ENCODE peak calls at places on chromosomes 6 and 20, in nine cellular contexts. L is kidney epithelial cell; M is mucosa of descending colon; P is heart right ventricle; Y is CD8-positive, alpha-beta memory T cell; X is fibroblast of lung; O is cardiac muscle cell; H is bronchial epithelial cell; T is small intestine. K is an unnamed sample.
A peak's percentile ranks its signal among the peaks of the same experiment; 100 is the strongest.

GRCh38 chr6:74458536-74458935 is 747.3 kb downstream of the COL12A1 start:
- DNase-seq in P (no peak), M (no peak), L (no peak), O (no peak), X (peak; percentile 25), H (no peak), T (peak; percentile 1), Y (no peak), K (no peak)

GRCh38 chr20:23508449-23508848 is 17.5 kb downstream of the CST8 start:
- DNase-seq in L (no peak), P (no peak), H (no peak), M (no peak), T (no peak), X (no peak), O (no peak), Y (no peak), K (no peak)

GRCh38 chr6:131555992-131556391 is 17.0 kb upstream of the ARG1 start:
- DNase-seq in M (no peak), L (no peak), H (no peak), O (no peak), Y (no peak), P (no peak), T (no peak), X (no peak), K (no peak)

GRCh38 chr6:166411721-166412151 is 29.0 kb upstream of the MPC1 start:
- DNase-seq in Y (peak; percentile 67), X (no peak), L (no peak), M (no peak), P (no peak), T (peak; percentile 39), O (no peak), H (no peak), K (no peak)

GRCh38 chr6:38495511-38495910 is 144.2 kb downstream of the BTBD9 start:
- DNase-seq in L (no peak), M (no peak), Y (no peak), H (no peak), P (no peak), X (no peak), O (no peak), T (no peak), K (no peak)

GRCh38 chr20:46031701-46032254 is 2.8 kb downstream of the SLC12A5 start:
- DNase-seq in P (no peak), X (no peak), H (no peak), Y (no peak), M (no peak), T (no peak), O (peak; percentile 41), L (no peak), K (peak; percentile 61)

GRCh38 chr6:85002847-85003246 is 238.4 kb upstream of the TBX18 start:
- DNase-seq in T (no peak), P (no peak), H (no peak), O (no peak), M (no peak), Y (no peak), X (no peak), L (no peak), K (no peak)

GRCh38 chr6:38579010-38579628 is 60.6 kb downstream of the BTBD9 start:
- DNase-seq in L (no peak), Y (no peak), M (no peak), O (no peak), X (no peak), T (no peak), H (no peak), P (no peak), K (peak; percentile 8)

GRCh38 chr6:83908813-83909212 is 49.3 kb downstream of the CYB5R4 start:
- DNase-seq in Y (no peak), P (no peak), L (no peak), M (no peak), X (peak; percentile 80), O (no peak), T (no peak), H (peak; percentile 49), K (no peak)

GRCh38 chr20:3406481-3407425 is 716 bp downstream of the DNAAF9 start:
- DNase-seq in O (peak; percentile 34), M (no peak), H (peak; percentile 30), T (peak; percentile 36), L (no peak), P (peak; percentile 59), Y (peak; percentile 47), X (peak; percentile 25), K (peak; percentile 82)

DNA sequence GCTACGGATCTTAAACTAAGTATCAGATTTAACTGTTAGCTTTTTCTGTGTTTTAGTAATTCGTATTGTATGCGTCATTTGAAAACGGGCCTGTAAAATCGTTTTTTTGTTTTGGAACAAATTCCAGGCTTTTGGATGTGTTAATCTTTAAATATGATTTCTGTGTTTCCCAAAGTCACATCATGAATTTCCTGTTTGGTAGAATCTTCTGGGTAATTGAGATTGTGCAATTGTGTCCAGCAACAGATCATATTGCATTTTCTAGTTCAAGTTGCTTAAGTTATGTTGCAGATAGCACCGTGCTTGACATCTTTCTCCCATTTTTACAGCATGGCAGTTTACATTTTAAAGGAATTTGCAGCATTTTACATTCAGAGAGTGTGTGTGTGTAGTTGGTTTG is 1.9 kb downstream of the MAPK14 start:
- DNase-seq in L (no peak), Y (no peak), X (peak; percentile 59), M (no peak), P (no peak), H (peak; percentile 79), T (peak; percentile 36), O (no peak), K (peak; percentile 83)
- H3K4me3 ChIP-seq in L (peak overlapping the region; percentile 89), Y (peak overlapping the region; percentile 92), X (peak overlapping the region; percentile 79), M (no peak overlapping the region), P (peak overlapping the region; percentile 82), H (peak overlapping the region; percentile 98), T (peak overlapping the region; percentile 83), O (peak overlapping the region; percentile 81), K (peak overlapping the region; percentile 86)

GRCh38 chr6:142804490-142804889 is 140.5 kb downstream of the HIVEP2 start:
- DNase-seq in H (no peak), Y (no peak), L (no peak), X (no peak), P (no peak), O (no peak), M (no peak), T (no peak), K (no peak)

GRCh38 chr6:142802124-142802523 is 142.9 kb downstream of the HIVEP2 start:
- DNase-seq in L (peak; percentile 96), X (peak; percentile 99), H (peak; percentile 98), M (no peak), P (no peak), Y (no peak), O (peak; percentile 26), T (no peak), K (peak; percentile 23)

GRCh38 chr6:142803495-142804049 is 141.4 kb downstream of the HIVEP2 start:
- DNase-seq in H (no peak), L (no peak), T (no peak), X (no peak), Y (no peak), P (no peak), M (no peak), O (no peak), K (no peak)

GRCh38 chr6:142803027-142803426 is 141.9 kb downstream of the HIVEP2 start:
- DNase-seq in M (no peak), X (no peak), Y (no peak), O (no peak), L (no peak), P (no peak), T (no peak), H (peak; percentile 20), K (no peak)

DNA sequence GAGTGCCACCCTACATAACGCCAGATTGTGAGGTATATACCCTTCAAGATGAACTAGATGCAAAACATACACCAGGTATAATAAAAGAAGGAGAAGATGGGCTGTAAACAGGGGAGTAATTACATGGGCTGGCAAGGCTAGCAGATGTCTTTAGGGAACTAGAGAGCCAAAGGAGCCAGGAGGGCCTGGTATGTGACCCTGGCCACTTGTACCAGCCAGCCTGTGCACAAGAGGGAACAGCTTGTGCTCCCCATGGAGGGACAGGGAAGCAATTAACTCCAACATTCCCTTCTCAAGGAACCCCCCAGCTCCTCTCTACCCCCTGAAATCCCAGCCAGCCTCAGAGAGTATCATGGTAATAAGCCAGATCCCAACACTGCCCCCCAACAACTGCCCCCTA is 139.9 kb downstream of the HIVEP2 start:
- DNase-seq in M (no peak), L (no peak), X (no peak), P (no peak), H (no peak), Y (no peak), O (no peak), T (no peak), K (no peak)
- H3K4me3 ChIP-seq in M (no peak overlapping the region), L (no peak overlapping the region), X (no peak overlapping the region), P (no peak overlapping the region), H (no peak overlapping the region), Y (no peak overlapping the region), O (no peak overlapping the region), T (no peak overlapping the region), K (no peak overlapping the region)

GRCh38 chr6:36683656-36684446 is 5.3 kb downstream of the CDKN1A start:
- DNase-seq in P (no peak), L (no peak), M (no peak), Y (no peak), O (no peak), T (no peak), X (no peak), H (no peak), K (no peak)

GRCh38 chr6:36683145-36683655 is 4.7 kb downstream of the CDKN1A start:
- DNase-seq in M (no peak), L (no peak), H (no peak), X (no peak), T (no peak), Y (no peak), O (no peak), P (no peak), K (no peak)

GRCh38 chr6:36685198-36685919 is 6.8 kb downstream of the CDKN1A start:
- DNase-seq in O (no peak), M (no peak), X (no peak), P (no peak), H (no peak), T (no peak), Y (no peak), L (no peak), K (no peak)

GRCh38 chr6:36684447-36684812 is 5.9 kb downstream of the CDKN1A start:
- DNase-seq in O (no peak), P (no peak), T (no peak), Y (no peak), M (no peak), H (no peak), L (no peak), X (no peak), K (no peak)

GRCh38 chr6:36682328-36683144 is 4.0 kb downstream of the CDKN1A start:
- DNase-seq in Y (peak; percentile 68), X (no peak), O (no peak), H (peak; percentile 98), M (peak; percentile 91), L (no peak), T (peak; percentile 90), P (peak; percentile 41), K (peak; percentile 49)
- H3K4me3 ChIP-seq in Y (no peak overlapping the region), X (no peak overlapping the region), O (no peak overlapping the region), H (no peak overlapping the region), M (no peak overlapping the region), L (peak overlapping the region; percentile 4), T (peak overlapping the region; percentile 39), P (no peak overlapping the region), K (no peak overlapping the region)

DNA sequence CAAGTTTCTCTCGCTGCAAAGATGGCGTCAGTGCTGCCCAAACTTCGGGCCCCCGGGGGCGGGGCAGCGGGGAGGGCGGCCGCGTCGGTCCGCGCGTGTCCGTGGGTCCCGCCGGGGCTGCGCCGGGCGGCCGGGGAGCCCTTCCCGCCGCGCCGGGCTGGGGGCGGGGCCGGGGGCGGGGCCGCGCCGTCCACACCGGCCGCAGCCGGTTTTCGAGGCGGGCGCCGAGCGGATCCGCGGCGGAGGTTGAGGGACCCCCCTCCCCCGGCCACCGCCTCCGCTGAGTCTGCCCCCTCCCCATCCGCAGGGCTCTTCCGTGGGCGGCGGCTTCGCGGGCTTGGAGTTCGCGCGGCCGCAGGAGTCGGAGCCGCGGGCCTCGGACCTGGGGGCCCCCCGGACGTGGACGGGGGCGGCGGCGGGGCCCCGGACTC is 509 bp downstream of the SLC2A4RG start:
- DNase-seq in P (no peak), H (no peak), Y (peak; percentile 76), O (peak; percentile 64), M (peak; percentile 78), L (no peak), T (peak; percentile 14), X (peak; percentile 25), K (peak; percentile 76)
- H3K4me3 ChIP-seq in P (peak overlapping the region; percentile 71), H (peak overlapping the region; percentile 67), Y (peak overlapping the region; percentile 66), O (peak overlapping the region; percentile 67), M (peak overlapping the region; percentile 11), L (peak overlapping the region; percentile 57), T (peak overlapping the region; percentile 78), X (peak overlapping the region; percentile 65), K (peak overlapping the region; percentile 74)